ENCODE peak calls at places on chromosomes 16 and 17, in eight cellular contexts. B is neural progenitor cell; W is activated CD4-positive, alpha-beta T cell treated with anti-CD3 and anti-CD28 coated beads for 24 hours; O is anterior cingulate cortex; S is renal cortical epithelial cell; J is stimulated activated CD4-positive, alpha-beta T cell treated with anti-CD3 and anti-CD28 coated beads, Interleukin-2, amount 100 ng/mL, for 48 hours; Z is cerebellar nuclear complex; H is RPMI7951. I is an unnamed sample.

GRCh38 chr17:15946611-15947120 is 1.7 kb downstream of the ADORA2B start:
- DNase-seq in B (no peak), W (no peak), O (no peak), S (no peak), J (no peak), Z (no peak), H (peak; percentile 57), I (no peak)

GRCh38 chr16:27474921-27475320 is 72.9 kb downstream of the IL21R start:
- DNase-seq in B (no peak), W (no peak), O (no peak), S (no peak), J (no peak), Z (no peak), H (no peak), I (no peak)

GRCh38 chr17:77455111-77455877 is 314.5 kb downstream of the SEC14L1 start:
- DNase-seq in B (no peak), W (no peak), O (no peak), S (no peak), J (no peak), Z (no peak), H (peak; percentile 87), I (no peak)

GRCh38 chr17:48593840-48594411 is 347 bp upstream of the HOXB5 start:
- DNase-seq in B (peak; percentile 87), W (peak; percentile 79), O (no peak), S (peak; percentile 82), J (peak; percentile 89), Z (no peak), H (peak; percentile 45), I (peak; percentile 85)

GRCh38 chr16:9219811-9220210 is 128.4 kb downstream of the HAPSTR1 start:
- DNase-seq in B (peak; percentile 68), W (no peak), O (no peak), S (no peak), J (no peak), Z (no peak), H (no peak), I (no peak)

GRCh38 chr16:28110074-28110473 is 46.6 kb upstream of the GSG1L start:
- DNase-seq in B (no peak), W (no peak), O (no peak), S (no peak), J (no peak), Z (no peak), H (no peak), I (no peak)

GRCh38 chr16:11042205-11042604 is 97.8 kb downstream of the CLEC16A start:
- DNase-seq in B (no peak), W (no peak), O (no peak), S (no peak), J (no peak), Z (no peak), H (no peak), I (no peak)

GRCh38 chr16:67447508-67448076 is 16.7 kb downstream of the HSD11B2 start:
- DNase-seq in B (no peak), W (peak; percentile 70), O (no peak), S (no peak), J (peak; percentile 78), Z (no peak), H (peak; percentile 35), I (peak; percentile 34)

GRCh38 chr17:8995711-8996110 is 25.6 kb upstream of the NTN1 start:
- DNase-seq in B (peak; percentile 42), W (no peak), O (no peak), S (no peak), J (no peak), Z (no peak), H (no peak), I (no peak)

GRCh38 chr17:56679148-56679766 is 85.8 kb downstream of the NOG start:
- DNase-seq in B (peak; percentile 69), W (no peak), O (no peak), S (peak; percentile 48), J (no peak), Z (no peak), H (peak; percentile 36), I (peak; percentile 74)

GRCh38 chr17:12637015-12637414 is 28.7 kb upstream of the MYOCD start:
- DNase-seq in B (no peak), W (no peak), O (no peak), S (peak; percentile 84), J (no peak), Z (no peak), H (peak; percentile 82), I (peak; percentile 82)

GRCh38 chr17:42623732-42624596 is 14.5 kb downstream of the TUBG1 start:
- DNase-seq in B (no peak), W (no peak), O (no peak), S (peak; percentile 60), J (no peak), Z (no peak), H (peak; percentile 58), I (peak; percentile 85)

GRCh38 chr17:74825003-74825627 is 34.6 kb downstream of the GRIN2C start:
- DNase-seq in B (no peak), W (no peak), O (no peak), S (no peak), J (no peak), Z (no peak), H (no peak), I (no peak)

GRCh38 chr17:42720996-42721583 is 23.8 kb downstream of the EZH1 start:
- DNase-seq in B (peak; percentile 83), W (no peak), O (no peak), S (peak; percentile 74), J (no peak), Z (no peak), H (peak; percentile 64), I (peak; percentile 72)

GRCh38 chr17:34225046-34225445 is 30.0 kb upstream of the CCL2 start:
- DNase-seq in B (no peak), W (no peak), O (no peak), S (no peak), J (no peak), Z (no peak), H (no peak), I (no peak)

GRCh38 chr16:72309001-72309400 is 137.0 kb upstream of the PMFBP1 start:
- DNase-seq in B (no peak), W (no peak), O (no peak), S (no peak), J (no peak), Z (no peak), H (no peak), I (no peak)

GRCh38 chr16:27723711-27724490 is 174.0 kb downstream of the KATNIP start:
- DNase-seq in B (no peak), W (no peak), O (no peak), S (peak; percentile 10), J (no peak), Z (no peak), H (no peak), I (no peak)

GRCh38 chr17:29196784-29197515 is 16.8 kb upstream of the MYO18A start:
- DNase-seq in B (no peak), W (no peak), O (no peak), S (no peak), J (no peak), Z (no peak), H (no peak), I (no peak)

GRCh38 chr17:4932756-4933155 is 679 bp downstream of the GP1BA start:
- DNase-seq in B (no peak), W (no peak), O (no peak), S (no peak), J (no peak), Z (no peak), H (no peak), I (no peak)

GRCh38 chr17:15293558-15293957 is 28.4 kb upstream of the PMP22 start:
- DNase-seq in B (no peak), W (no peak), O (no peak), S (no peak), J (no peak), Z (no peak), H (no peak), I (no peak)

GRCh38 chr17:42180411-42180921 is 476 bp downstream of the KCNH4 start:
- DNase-seq in B (peak; percentile 47), W (no peak), O (no peak), S (no peak), J (no peak), Z (no peak), H (no peak), I (no peak)

GRCh38 chr16:28575446-28576109 is 21.3 kb downstream of the SULT1A2 start:
- DNase-seq in B (no peak), W (no peak), O (no peak), S (no peak), J (no peak), Z (no peak), H (no peak), I (no peak)

GRCh38 chr16:17921357-17921978 is 415.1 kb downstream of the NPIPA8 start:
- DNase-seq in B (peak; percentile 40), W (peak; percentile 43), O (no peak), S (no peak), J (peak; percentile 54), Z (no peak), H (peak; percentile 17), I (no peak)

GRCh38 chr16:20383106-20384029 is 21.2 kb downstream of the PDILT start:
- DNase-seq in B (peak; percentile 86), W (peak; percentile 14), O (no peak), S (peak; percentile 69), J (peak; percentile 51), Z (no peak), H (peak; percentile 47), I (peak; percentile 55)

GRCh38 chr17:30782206-30782605 is 42.3 kb downstream of the CRLF3 start:
- DNase-seq in B (no peak), W (no peak), O (no peak), S (no peak), J (no peak), Z (no peak), H (no peak), I (no peak)

GRCh38 chr17:64262422-64263260 is at the start of gene TEX2:
- DNase-seq in B (peak; percentile 45), W (peak; percentile 43), O (no peak), S (no peak), J (peak; percentile 46), Z (no peak), H (no peak), I (peak; percentile 48)

GRCh38 chr17:40378966-40379365 is 14.4 kb upstream of the GJD3 start:
- DNase-seq in B (no peak), W (no peak), O (no peak), S (no peak), J (no peak), Z (no peak), H (no peak), I (no peak)

GRCh38 chr16:51531271-51531670 is 380.2 kb upstream of the SALL1 start:
- DNase-seq in B (no peak), W (no peak), O (no peak), S (no peak), J (no peak), Z (no peak), H (no peak), I (no peak)

GRCh38 chr17:61219460-61219859 is 180.2 kb upstream of the TBX2 start:
- DNase-seq in B (no peak), W (no peak), O (no peak), S (no peak), J (no peak), Z (no peak), H (no peak), I (no peak)

GRCh38 chr17:76534831-76535732 is 2.4 kb downstream of the CYGB start:
- DNase-seq in B (no peak), W (no peak), O (no peak), S (no peak), J (no peak), Z (no peak), H (peak; percentile 43), I (no peak)

GRCh38 chr16:4926928-4927327 is 10.0 kb downstream of the PPL start:
- DNase-seq in B (no peak), W (no peak), O (no peak), S (no peak), J (no peak), Z (no peak), H (no peak), I (no peak)

GRCh38 chr17:43528319-43528987 is 17.7 kb downstream of the ETV4 start:
- DNase-seq in B (no peak), W (no peak), O (no peak), S (peak; percentile 27), J (no peak), Z (no peak), H (peak; percentile 89), I (no peak)